ENCODE peak calls at places on chromosomes 4 and X, in four cellular contexts. C is lung, A is ovary, M is choroid plexus epithelial cell. H is an unnamed sample.
A peak's percentile ranks its signal among the peaks of the same experiment; 100 is the strongest.

GRCh38 chr4:180665481-180665880 is 1577.7 kb upstream of the TENM3 start:
- DNase-seq in A (no peak), M (no peak), C (no peak), H (no peak)

GRCh38 chrX:13791559-13791958 is 25.3 kb downstream of the GPM6B start:
- DNase-seq in M (no peak), A (no peak), C (no peak), H (peak; percentile 22)

GRCh38 chr4:7985891-7986441 is 46.3 kb upstream of the AFAP1 start:
- DNase-seq in A (no peak), C (no peak), M (peak; percentile 62), H (no peak)

GRCh38 chr4:185867770-185868169 is 55.8 kb upstream of the SORBS2 start:
- DNase-seq in M (no peak), A (no peak), C (no peak), H (no peak)

GRCh38 chrX:323721-324628 is 5.4 kb upstream of the GTPBP6 start:
- DNase-seq in M (peak; percentile 89), C (no peak), A (no peak), H (no peak)

GRCh38 chr4:10161840-10162239 is 45.2 kb upstream of the WDR1 start:
- DNase-seq in C (no peak), M (no peak), A (no peak), H (no peak)

GRCh38 chr4:91116861-91117260 is 989.7 kb downstream of the CCSER1 start:
- DNase-seq in M (peak; percentile 48), A (no peak), C (no peak), H (no peak)

GRCh38 chr4:7753271-7753670 is 186.4 kb downstream of the AFAP1 start:
- DNase-seq in A (no peak), C (no peak), M (no peak), H (no peak)

GRCh38 chr4:76585897-76586360 is 150.9 kb downstream of the SHROOM3 start:
- DNase-seq in M (peak; percentile 76), C (peak; percentile 89), A (no peak), H (peak; percentile 95)

GRCh38 chr4:4289575-4289929 is 402 bp downstream of the LYAR start:
- DNase-seq in C (no peak), M (peak; percentile 34), A (no peak), H (no peak)
- H3K4me3 ChIP-seq in C (peak overlapping the region; percentile 96), M (peak overlapping the region; percentile 98), A (peak overlapping the region; percentile 76), H (peak overlapping the region; percentile 85)

GRCh38 chr4:156685308-156685707 is 286.3 kb downstream of the PDGFC start:
- DNase-seq in A (no peak), M (no peak), C (no peak), H (no peak)
- H3K4me3 ChIP-seq in A (no peak overlapping the region), M (no peak overlapping the region), C (no peak overlapping the region), H (no peak overlapping the region)

GRCh38 chrX:19787305-19787704 is 100.1 kb downstream of the SH3KBP1 start:
- DNase-seq in M (no peak), A (no peak), C (no peak), H (no peak)

GRCh38 chrX:19789782-19790181 is 97.6 kb downstream of the SH3KBP1 start:
- DNase-seq in M (no peak), C (no peak), A (no peak), H (no peak)

GRCh38 chrX:19782419-19782818 is 105.0 kb downstream of the SH3KBP1 start:
- DNase-seq in M (no peak), A (no peak), C (peak; percentile 32), H (no peak)

GRCh38 chrX:19789376-19789775 is 98.0 kb downstream of the SH3KBP1 start:
- DNase-seq in A (no peak), M (no peak), C (no peak), H (no peak)

DNA sequence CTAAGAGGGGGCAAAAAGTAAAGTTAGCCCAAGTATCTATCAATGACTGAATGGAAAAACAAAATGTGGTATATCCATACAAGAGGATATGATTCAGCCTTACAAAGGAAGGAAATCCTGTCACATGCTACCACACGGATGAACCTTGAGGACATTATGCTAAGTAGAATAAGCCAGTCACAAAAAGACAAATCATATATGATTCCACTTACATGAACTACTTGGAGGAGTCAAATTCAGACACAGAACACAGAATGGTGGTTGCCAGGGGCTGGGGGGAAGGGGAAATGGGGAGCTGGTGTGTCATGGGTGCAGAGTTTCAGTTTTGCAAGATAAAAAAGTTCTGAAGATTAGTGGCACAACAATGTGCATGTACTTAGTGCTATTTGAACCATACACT is 101.8 kb downstream of the SH3KBP1 start:
- DNase-seq in M (no peak), A (no peak), C (no peak), H (no peak)
- H3K4me3 ChIP-seq in M (no peak overlapping the region), A (no peak overlapping the region), C (no peak overlapping the region), H (no peak overlapping the region)

GRCh38 chr4:154744341-154744948 is 645 bp downstream of the LRAT start:
- DNase-seq in A (no peak), M (no peak), C (no peak), H (no peak)
- H3K4me3 ChIP-seq in A (no peak overlapping the region), M (no peak overlapping the region), C (no peak overlapping the region), H (peak overlapping the region; percentile 35)

GRCh38 chr4:52402582-52402981 is 256.5 kb downstream of the USP46 start:
- DNase-seq in C (no peak), M (no peak), A (no peak), H (no peak)
- H3K4me3 ChIP-seq in C (no peak overlapping the region), M (no peak overlapping the region), A (no peak overlapping the region), H (no peak overlapping the region)

DNA sequence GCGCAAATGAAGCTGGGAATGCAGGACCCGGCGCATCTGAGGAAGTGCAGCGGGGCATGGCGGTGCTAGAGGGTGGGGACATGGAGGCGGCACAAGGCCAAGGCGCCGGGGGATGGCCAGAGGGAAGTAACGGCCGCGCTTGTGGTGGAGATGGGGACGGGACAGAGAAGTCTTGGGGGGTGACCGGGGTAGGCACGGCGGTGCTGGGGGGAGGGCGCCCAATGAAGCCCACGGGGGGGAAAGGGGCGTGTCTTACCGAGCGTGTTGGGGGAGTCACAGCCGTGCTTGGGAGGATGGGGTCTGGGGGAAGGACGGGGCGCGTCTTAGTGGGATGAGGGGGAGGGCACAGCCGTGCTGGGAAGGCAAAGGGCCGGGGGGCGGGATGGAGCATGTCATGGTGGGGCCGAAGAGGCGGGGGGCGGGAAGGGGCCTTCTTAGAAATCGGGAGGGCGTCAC is 984 bp downstream of the ARSD start:
- DNase-seq in C (peak; percentile 64), M (no peak), A (peak; percentile 70), H (peak; percentile 10)
- H3K4me3 ChIP-seq in C (no peak overlapping the region), M (peak overlapping the region; percentile 71), A (peak overlapping the region; percentile 77), H (peak overlapping the region; percentile 59)

GRCh38 chr4:102819588-102820365 is 7.6 kb downstream of the UBE2D3 start:
- DNase-seq in C (no peak), A (no peak), M (peak; percentile 67), H (no peak)
- H3K4me3 ChIP-seq in C (no peak overlapping the region), A (no peak overlapping the region), M (no peak overlapping the region), H (no peak overlapping the region)

GRCh38 chr4:102342404-102343074 is 2.7 kb downstream of the SLC39A8 start:
- DNase-seq in C (no peak), A (no peak), M (no peak), H (no peak)
- H3K4me3 ChIP-seq in C (peak overlapping the region; percentile 12), A (no peak overlapping the region), M (no peak overlapping the region), H (no peak overlapping the region)